ENCODE peak calls at places on chromosome 19, in six cellular contexts. One of them, this sample, is unnamed.

GRCh38 chr19:17091758-17092333 is 16.3 kb downstream of the MYO9B start:
- DNase-seq in HCT116: no peak
- DNase-seq in cardiac muscle cell: no peak
- DNase-seq in PC-3: no peak
- DNase-seq in CD8-positive, alpha-beta T cell: no peak
- DNase-seq in RWPE1: no peak
- DNase-seq in this sample: no peak

GRCh38 chr19:55179570-55180484 is at the start of gene SYT5:
- DNase-seq in HCT116: no peak
- DNase-seq in RWPE1: peak
- DNase-seq in PC-3: peak
- DNase-seq in CD8-positive, alpha-beta T cell: peak
- DNase-seq in cardiac muscle cell: peak
- DNase-seq in this sample: peak

GRCh38 chr19:33225458-33225925 is at the start of gene SLC7A10:
- DNase-seq in HCT116: no peak
- DNase-seq in PC-3: no peak
- DNase-seq in cardiac muscle cell: no peak
- DNase-seq in CD8-positive, alpha-beta T cell: no peak
- DNase-seq in RWPE1: no peak
- DNase-seq in this sample: no peak

GRCh38 chr19:28396259-28396940 is 816.6 kb downstream of the UQCRFS1 start:
- DNase-seq in CD8-positive, alpha-beta T cell: no peak
- DNase-seq in HCT116: no peak
- DNase-seq in PC-3: no peak
- DNase-seq in RWPE1: no peak
- DNase-seq in cardiac muscle cell: peak
- DNase-seq in this sample: no peak

GRCh38 chr19:20044663-20045062 is 5.4 kb upstream of the ZNF682 start:
- DNase-seq in PC-3: no peak
- DNase-seq in HCT116: no peak
- DNase-seq in cardiac muscle cell: peak
- DNase-seq in CD8-positive, alpha-beta T cell: no peak
- DNase-seq in RWPE1: no peak
- DNase-seq in this sample: no peak

GRCh38 chr19:46404039-46404883 is 9.1 kb downstream of the CCDC8 start:
- DNase-seq in cardiac muscle cell: peak
- DNase-seq in CD8-positive, alpha-beta T cell: no peak
- DNase-seq in PC-3: peak
- DNase-seq in HCT116: no peak
- DNase-seq in RWPE1: no peak
- DNase-seq in this sample: peak

GRCh38 chr19:45442927-45443461 is 19.3 kb upstream of the ERCC1 start:
- DNase-seq in RWPE1: no peak
- DNase-seq in CD8-positive, alpha-beta T cell: no peak
- DNase-seq in cardiac muscle cell: no peak
- DNase-seq in HCT116: no peak
- DNase-seq in PC-3: peak
- DNase-seq in this sample: no peak

GRCh38 chr19:17522988-17523872 is 11.8 kb downstream of the PGLS start:
- DNase-seq in CD8-positive, alpha-beta T cell: no peak
- DNase-seq in RWPE1: no peak
- DNase-seq in PC-3: no peak
- DNase-seq in cardiac muscle cell: no peak
- DNase-seq in HCT116: no peak
- DNase-seq in this sample: no peak

GRCh38 chr19:56132316-56132822 is 8.7 kb upstream of the ZNF444 start:
- DNase-seq in HCT116: no peak
- DNase-seq in cardiac muscle cell: peak
- DNase-seq in RWPE1: no peak
- DNase-seq in CD8-positive, alpha-beta T cell: no peak
- DNase-seq in PC-3: no peak
- DNase-seq in this sample: no peak

GRCh38 chr19:28631931-28632330 is 581.0 kb downstream of the UQCRFS1 start:
- DNase-seq in HCT116: no peak
- DNase-seq in cardiac muscle cell: no peak
- DNase-seq in CD8-positive, alpha-beta T cell: no peak
- DNase-seq in PC-3: no peak
- DNase-seq in RWPE1: no peak
- DNase-seq in this sample: no peak

GRCh38 chr19:33240181-33240771 is 14.6 kb upstream of the SLC7A10 start:
- DNase-seq in RWPE1: no peak
- DNase-seq in HCT116: no peak
- DNase-seq in CD8-positive, alpha-beta T cell: no peak
- DNase-seq in PC-3: no peak
- DNase-seq in cardiac muscle cell: no peak
- DNase-seq in this sample: peak

GRCh38 chr19:18424890-18425514 is 5.8 kb downstream of the SSBP4 start:
- DNase-seq in HCT116: no peak
- DNase-seq in cardiac muscle cell: no peak
- DNase-seq in PC-3: no peak
- DNase-seq in CD8-positive, alpha-beta T cell: no peak
- DNase-seq in RWPE1: no peak
- DNase-seq in this sample: no peak

GRCh38 chr19:2280633-2281264 is 1.2 kb downstream of the PEAK3 start:
- DNase-seq in HCT116: no peak
- DNase-seq in RWPE1: no peak
- DNase-seq in cardiac muscle cell: no peak
- DNase-seq in CD8-positive, alpha-beta T cell: no peak
- DNase-seq in PC-3: no peak
- DNase-seq in this sample: no peak

GRCh38 chr19:58056861-58057260 is 2.2 kb upstream of the ZNF135 start:
- DNase-seq in RWPE1: no peak
- DNase-seq in HCT116: no peak
- DNase-seq in CD8-positive, alpha-beta T cell: no peak
- DNase-seq in PC-3: no peak
- DNase-seq in cardiac muscle cell: no peak
- DNase-seq in this sample: no peak

GRCh38 chr19:39212377-39212742 is 8.3 kb upstream of the SYCN start:
- DNase-seq in PC-3: peak
- DNase-seq in cardiac muscle cell: no peak
- DNase-seq in CD8-positive, alpha-beta T cell: peak
- DNase-seq in RWPE1: no peak
- DNase-seq in HCT116: peak
- DNase-seq in this sample: peak

GRCh38 chr19:45498411-45499195 is at the start of gene PPM1N:
- DNase-seq in cardiac muscle cell: peak
- DNase-seq in RWPE1: no peak
- DNase-seq in HCT116: no peak
- DNase-seq in CD8-positive, alpha-beta T cell: peak
- DNase-seq in PC-3: peak
- DNase-seq in this sample: peak

GRCh38 chr19:18202759-18203407 is 959 bp downstream of the RAB3A start:
- DNase-seq in cardiac muscle cell: peak
- DNase-seq in HCT116: no peak
- DNase-seq in CD8-positive, alpha-beta T cell: no peak
- DNase-seq in RWPE1: no peak
- DNase-seq in PC-3: peak
- DNase-seq in this sample: peak

GRCh38 chr19:53789708-53790678 is 34.1 kb downstream of the NLRP12 start:
- DNase-seq in RWPE1: no peak
- DNase-seq in cardiac muscle cell: no peak
- DNase-seq in CD8-positive, alpha-beta T cell: no peak
- DNase-seq in PC-3: no peak
- DNase-seq in HCT116: no peak
- DNase-seq in this sample: no peak
- TF ChIP-seq CTCF in RWPE1: no peak
- TF ChIP-seq CTCF in cardiac muscle cell: no peak
- TF ChIP-seq CTCF in CD8-positive, alpha-beta T cell: no peak
- TF ChIP-seq CTCF in PC-3: no peak
- TF ChIP-seq CTCF in HCT116: no peak
- TF ChIP-seq CTCF in this sample: no peak

GRCh38 chr19:5673752-5674151 is 6.6 kb downstream of the MICOS13 start:
- DNase-seq in HCT116: no peak
- DNase-seq in cardiac muscle cell: no peak
- DNase-seq in CD8-positive, alpha-beta T cell: no peak
- DNase-seq in RWPE1: no peak
- DNase-seq in PC-3: no peak
- DNase-seq in this sample: no peak
- TF ChIP-seq CTCF in HCT116: no peak
- TF ChIP-seq CTCF in cardiac muscle cell: no peak
- TF ChIP-seq CTCF in CD8-positive, alpha-beta T cell: no peak
- TF ChIP-seq CTCF in RWPE1: no peak
- TF ChIP-seq CTCF in PC-3: no peak
- TF ChIP-seq CTCF in this sample: no peak

GRCh38 chr19:16088351-16088984 is 12.2 kb downstream of the TPM4 start:
- DNase-seq in CD8-positive, alpha-beta T cell: no peak
- DNase-seq in PC-3: no peak
- DNase-seq in cardiac muscle cell: no peak
- DNase-seq in RWPE1: no peak
- DNase-seq in HCT116: no peak
- DNase-seq in this sample: no peak
- TF ChIP-seq CTCF in CD8-positive, alpha-beta T cell: no peak
- TF ChIP-seq CTCF in PC-3: peak
- TF ChIP-seq CTCF in cardiac muscle cell: peak
- TF ChIP-seq CTCF in RWPE1: no peak
- TF ChIP-seq CTCF in HCT116: no peak
- TF ChIP-seq CTCF in this sample: no peak

DNA sequence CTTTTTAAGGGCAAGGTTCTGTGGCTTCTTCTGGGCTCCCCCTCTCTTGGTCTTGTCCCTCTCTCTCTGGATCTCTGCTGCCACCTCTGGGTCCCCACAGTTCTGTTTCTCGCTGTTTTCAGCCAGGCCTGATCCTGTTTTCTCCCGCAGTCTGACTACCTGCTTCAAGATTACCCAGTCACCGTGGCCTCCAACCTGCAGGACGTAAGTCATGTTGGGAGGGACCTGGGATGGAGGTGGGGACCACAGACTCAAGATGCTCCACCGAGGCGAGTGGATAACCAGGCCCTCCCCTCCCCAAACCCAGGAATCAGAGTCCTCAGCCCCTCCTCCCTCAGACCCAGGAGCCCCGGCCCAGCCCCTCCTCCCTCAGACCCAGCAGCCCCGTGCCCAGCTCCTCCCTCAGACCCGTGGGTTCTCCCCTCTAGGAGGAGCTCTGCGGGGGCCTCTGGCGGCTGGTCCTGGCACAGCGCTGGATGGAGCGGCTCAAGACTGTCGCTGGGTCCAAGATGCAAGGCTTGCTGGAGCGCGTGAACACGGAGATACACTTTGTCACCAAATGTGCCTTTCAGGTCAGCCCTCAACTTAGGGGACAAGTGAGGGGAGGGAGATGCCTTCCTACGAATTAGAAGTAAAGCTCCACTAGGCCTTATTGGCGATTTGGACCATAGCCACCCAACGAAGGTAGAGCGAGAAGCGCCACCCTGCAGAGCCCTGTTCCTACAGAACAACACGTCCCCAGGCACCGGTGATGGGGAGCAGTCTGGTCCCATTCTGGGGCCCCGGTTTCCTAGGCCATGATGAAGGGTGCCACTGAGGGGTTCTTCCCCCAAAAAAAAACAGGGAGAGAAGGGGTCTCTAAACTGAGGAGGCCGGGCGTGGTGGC is 2.2 kb downstream of the FLT3LG start:
- DNase-seq in HCT116: no peak
- DNase-seq in CD8-positive, alpha-beta T cell: no peak
- DNase-seq in cardiac muscle cell: peak
- DNase-seq in RWPE1: no peak
- DNase-seq in PC-3: no peak
- DNase-seq in this sample: peak
- TF ChIP-seq CTCF in HCT116: peak
- TF ChIP-seq CTCF in CD8-positive, alpha-beta T cell: peak
- TF ChIP-seq CTCF in cardiac muscle cell: peak
- TF ChIP-seq CTCF in RWPE1: peak
- TF ChIP-seq CTCF in PC-3: peak
- TF ChIP-seq CTCF in this sample: peak

GRCh38 chr19:12294308-12295158 is at the start of gene ZNF44:
- DNase-seq in PC-3: peak
- DNase-seq in RWPE1: peak
- DNase-seq in HCT116: peak
- DNase-seq in CD8-positive, alpha-beta T cell: peak
- DNase-seq in cardiac muscle cell: peak
- DNase-seq in this sample: peak
- TF ChIP-seq CTCF in PC-3: no peak
- TF ChIP-seq CTCF in RWPE1: no peak
- TF ChIP-seq CTCF in HCT116: no peak
- TF ChIP-seq CTCF in CD8-positive, alpha-beta T cell: no peak
- TF ChIP-seq CTCF in cardiac muscle cell: no peak
- TF ChIP-seq CTCF in this sample: no peak

GRCh38 chr19:37966211-37967072 is 59.4 kb downstream of the SIPA1L3 start:
- DNase-seq in RWPE1: peak
- DNase-seq in cardiac muscle cell: no peak
- DNase-seq in CD8-positive, alpha-beta T cell: no peak
- DNase-seq in PC-3: no peak
- DNase-seq in HCT116: no peak
- DNase-seq in this sample: peak
- TF ChIP-seq CTCF in RWPE1: no peak
- TF ChIP-seq CTCF in cardiac muscle cell: no peak
- TF ChIP-seq CTCF in CD8-positive, alpha-beta T cell: no peak
- TF ChIP-seq CTCF in PC-3: no peak
- TF ChIP-seq CTCF in HCT116: no peak
- TF ChIP-seq CTCF in this sample: no peak

GRCh38 chr19:4452230-4452990 is 5.2 kb downstream of the UBXN6 start:
- DNase-seq in CD8-positive, alpha-beta T cell: no peak
- DNase-seq in cardiac muscle cell: no peak
- DNase-seq in PC-3: no peak
- DNase-seq in HCT116: no peak
- DNase-seq in RWPE1: no peak
- DNase-seq in this sample: no peak
- TF ChIP-seq CTCF in CD8-positive, alpha-beta T cell: no peak
- TF ChIP-seq CTCF in cardiac muscle cell: no peak
- TF ChIP-seq CTCF in PC-3: no peak
- TF ChIP-seq CTCF in HCT116: no peak
- TF ChIP-seq CTCF in RWPE1: no peak
- TF ChIP-seq CTCF in this sample: no peak

DNA sequence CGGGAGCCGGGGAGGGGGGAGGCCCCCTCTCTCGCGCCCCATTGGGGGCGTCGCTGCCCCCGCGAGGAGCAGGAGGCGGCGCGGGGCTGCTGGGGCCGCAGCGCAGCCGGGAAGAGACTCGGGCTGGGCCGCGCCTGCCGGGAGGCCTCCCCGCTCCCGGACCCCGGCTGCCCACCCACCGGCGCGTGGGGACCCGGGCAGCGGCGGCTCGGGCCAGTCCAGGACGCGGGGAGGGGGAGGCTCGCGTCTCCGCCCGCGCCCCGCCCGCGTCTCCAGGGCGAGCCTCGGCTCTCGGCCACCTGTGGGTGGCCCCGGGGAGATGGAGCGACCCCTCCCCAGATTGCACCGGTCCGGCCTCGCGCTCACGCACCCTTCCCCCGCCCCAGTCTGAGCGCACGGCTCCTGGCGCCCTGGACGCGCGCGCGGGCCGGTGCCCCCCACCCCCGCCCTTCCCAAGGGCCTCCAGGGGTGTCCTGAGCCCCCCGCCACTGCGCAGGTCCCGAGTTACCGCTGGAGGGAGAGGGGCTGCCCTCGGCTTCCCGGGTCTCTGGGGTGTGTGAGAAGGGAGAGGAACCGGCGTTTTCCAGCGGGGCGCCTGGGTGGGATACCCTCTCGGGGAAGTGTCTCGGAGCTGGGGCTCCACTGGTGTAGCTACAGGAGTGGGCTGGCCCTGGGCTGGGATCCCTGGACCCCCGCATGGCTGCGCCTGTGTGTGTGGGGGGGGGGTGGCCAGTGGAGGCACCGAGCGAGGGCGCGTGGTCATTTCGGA is 645 bp downstream of the PALM start:
- DNase-seq in RWPE1: no peak
- DNase-seq in HCT116: no peak
- DNase-seq in cardiac muscle cell: peak
- DNase-seq in CD8-positive, alpha-beta T cell: no peak
- DNase-seq in PC-3: no peak
- DNase-seq in this sample: peak
- TF ChIP-seq CTCF in RWPE1: no peak
- TF ChIP-seq CTCF in HCT116: no peak
- TF ChIP-seq CTCF in cardiac muscle cell: no peak
- TF ChIP-seq CTCF in CD8-positive, alpha-beta T cell: no peak
- TF ChIP-seq CTCF in PC-3: no peak
- TF ChIP-seq CTCF in this sample: no peak

This sample was measured in glutamatergic neuron.